ENCODE peak calls at places on chromosome 14, in seven cellular contexts. E is amygdala; D is endothelial cell of umbilical vein; H is activated CD4-positive, alpha-beta T cell treated with anti-CD3 and anti-CD28 coated beads, Interleukin-2, amount 10 ng/mL, durations not matched to agents 7 days and 5 days; M is A172; S is T-helper 2 cell; G is SHP77. O is an unnamed sample.

GRCh38 chr14:92783813-92784431 is 10.2 kb upstream of the GOLGA5 start:
- DNase-seq in S (no peak), E (no peak), H (peak), G (peak), D (peak), M (peak), O (no peak)

GRCh38 chr14:49553106-49553505 is 33.1 kb downstream of the RPS29 start:
- DNase-seq in E (no peak), H (no peak), G (no peak), D (no peak), M (no peak), S (no peak), O (no peak)

GRCh38 chr14:101473045-101473729 is 88.1 kb upstream of the DIO3 start:
- DNase-seq in E (no peak), D (no peak), M (no peak), G (no peak), H (no peak), S (no peak), O (peak)

GRCh38 chr14:102883028-102883953 is 39.2 kb upstream of the AMN start:
- DNase-seq in G (no peak), M (no peak), E (no peak), S (no peak), D (no peak), H (no peak), O (no peak)

GRCh38 chr14:69152181-69152943 is 557 bp downstream of the DCAF5 start:
- DNase-seq in G (peak), S (peak), H (peak), D (peak), M (no peak), E (no peak), O (peak)

GRCh38 chr14:23544511-23545447 is 6.8 kb downstream of the ZFHX2 start:
- DNase-seq in E (peak), D (no peak), M (no peak), G (peak), H (no peak), S (no peak), O (no peak)

GRCh38 chr14:103451401-103451800 is 66.2 kb downstream of the MARK3 start:
- DNase-seq in H (no peak), D (no peak), S (no peak), E (no peak), M (no peak), G (no peak), O (no peak)

GRCh38 chr14:89921896-89922548 is 32.5 kb downstream of the EFCAB11 start:
- DNase-seq in M (peak), S (no peak), H (no peak), G (no peak), D (no peak), E (peak), O (no peak)

GRCh38 chr14:94427016-94427613 is 25.5 kb downstream of the SERPINA11 start:
- DNase-seq in M (no peak), D (no peak), G (no peak), S (no peak), H (peak), E (no peak), O (no peak)

GRCh38 chr14:76863724-76864407 is 37.7 kb downstream of the LRRC74A start:
- DNase-seq in D (peak), E (peak), M (no peak), G (peak), S (no peak), H (no peak), O (no peak)

GRCh38 chr14:53004976-53005375 is 54.1 kb upstream of the FERMT2 start:
- DNase-seq in M (no peak), E (no peak), D (no peak), G (no peak), S (no peak), H (no peak), O (no peak)

GRCh38 chr14:38578278-38578681 is 322.4 kb upstream of the CLEC14A start:
- DNase-seq in S (no peak), H (no peak), G (no peak), D (no peak), M (peak), E (no peak), O (no peak)

GRCh38 chr14:105117257-105117646 is 51.3 kb downstream of the JAG2 start:
- DNase-seq in E (no peak), S (no peak), D (no peak), M (no peak), H (no peak), G (no peak), O (peak)

GRCh38 chr14:102731871-102732800 is 45.1 kb upstream of the TRAF3 start:
- DNase-seq in H (no peak), M (no peak), E (no peak), D (no peak), G (peak), S (no peak), O (no peak)

GRCh38 chr14:61355892-61356325 is 34.5 kb downstream of the PRKCH start:
- DNase-seq in H (no peak), D (peak), M (peak), S (no peak), E (no peak), G (no peak), O (peak)

GRCh38 chr14:59321184-59321952 is 132.9 kb downstream of the DAAM1 start:
- DNase-seq in E (no peak), S (no peak), G (no peak), H (no peak), M (peak), D (peak), O (no peak)

GRCh38 chr14:104196461-104197180 is 58.2 kb downstream of the KIF26A start:
- DNase-seq in S (no peak), H (no peak), E (no peak), M (no peak), D (no peak), G (no peak), O (no peak)

GRCh38 chr14:30260772-30261607 is 298.0 kb upstream of the G2E3 start:
- DNase-seq in D (no peak), H (no peak), M (no peak), E (no peak), S (no peak), G (no peak), O (no peak)

GRCh38 chr14:95466506-95466905 is 49.9 kb downstream of the SYNE3 start:
- DNase-seq in S (no peak), H (no peak), D (no peak), M (no peak), E (no peak), G (no peak), O (no peak)

GRCh38 chr14:92121670-92122350 is at the start of the genes CPSF2 and NDUFB1:
- DNase-seq in H (peak), E (peak), S (peak), M (peak), G (peak), D (peak), O (peak)

GRCh38 chr14:100770046-100770445 is 43.4 kb downstream of the DLK1 start:
- DNase-seq in M (no peak), S (no peak), H (no peak), D (no peak), G (no peak), E (no peak), O (no peak)

GRCh38 chr14:35121026-35121886 is 534 bp downstream of the PPP2R3C start:
- DNase-seq in G (peak), M (peak), D (no peak), E (no peak), S (no peak), H (peak), O (no peak)

GRCh38 chr14:76615331-76615730 is 145.9 kb upstream of the VASH1 start:
- DNase-seq in E (no peak), S (no peak), G (no peak), D (no peak), H (no peak), M (peak), O (no peak)

GRCh38 chr14:94548999-94549985 is 11.9 kb upstream of the SERPINA4 start:
- DNase-seq in S (peak), H (peak), G (peak), M (peak), D (peak), E (peak), O (no peak)

GRCh38 chr14:86782092-86782580 is 1210.8 kb downstream of the GALC start:
- DNase-seq in D (no peak), G (no peak), H (no peak), E (no peak), S (no peak), M (no peak), O (no peak)

GRCh38 chr14:93024493-93024892 is 91.2 kb downstream of the ITPK1 start:
- DNase-seq in H (no peak), G (no peak), S (no peak), M (no peak), E (no peak), D (no peak), O (no peak)

GRCh38 chr14:54108481-54109471 is 152.2 kb upstream of the BMP4 start:
- DNase-seq in E (no peak), D (peak), H (no peak), M (peak), S (no peak), G (no peak), O (no peak)

GRCh38 chr14:52352546-52352945 is 38.4 kb downstream of the PTGER2 start:
- DNase-seq in G (no peak), E (no peak), M (no peak), D (no peak), S (no peak), H (peak), O (no peak)

GRCh38 chr14:42113358-42114070 is 506.8 kb downstream of the LRFN5 start:
- DNase-seq in D (no peak), H (no peak), G (no peak), M (no peak), E (no peak), S (no peak), O (no peak)

GRCh38 chr14:102205560-102205959 is 65.9 kb downstream of the WDR20 start:
- DNase-seq in H (no peak), S (no peak), E (no peak), G (no peak), M (no peak), D (no peak), O (no peak)

GRCh38 chr14:58367296-58367695 is 28.4 kb upstream of the TOMM20L start:
- DNase-seq in E (no peak), D (no peak), H (no peak), S (no peak), G (no peak), M (no peak), O (no peak)

GRCh38 chr14:87049886-87050820 is 942.8 kb downstream of the GALC start:
- DNase-seq in D (no peak), H (peak), S (no peak), E (no peak), G (peak), M (peak), O (no peak)

GRCh38 chr14:78701246-78701645 is 531.1 kb downstream of the NRXN3 start:
- DNase-seq in H (no peak), G (no peak), M (no peak), D (no peak), E (no peak), S (no peak), O (no peak)

GRCh38 chr14:96470331-96470730 is 31.9 kb upstream of the PAPOLA start:
- DNase-seq in D (no peak), E (no peak), G (no peak), H (no peak), M (no peak), S (no peak), O (no peak)